ENCODE peak calls at places on chromosomes 5 and 9, in eight cellular contexts. I is lower leg skin, W is A549, U is hepatocyte, G is fibroblast of lung, X is BJ, N is testis, R is body of pancreas. L is an unnamed sample.
A peak's percentile ranks its signal among the peaks of the same experiment; 100 is the strongest.

GRCh38 chr9:82124090-82124489 is 135.5 kb downstream of the SPATA31D1 start:
- DNase-seq in N (no peak), U (no peak), R (no peak), X (peak; percentile 76), W (no peak), I (no peak), G (peak; percentile 47), L (peak; percentile 22)

GRCh38 chr9:136441681-136442245 is 2.1 kb upstream of the INPP5E start:
- DNase-seq in X (no peak), G (no peak), I (no peak), R (no peak), N (no peak), U (no peak), W (no peak), L (no peak)

GRCh38 chr5:115109840-115110239 is 59.9 kb downstream of the TRIM36 start:
- DNase-seq in I (no peak), R (no peak), U (no peak), X (no peak), W (no peak), N (no peak), G (no peak), L (no peak)

GRCh38 chr5:74647096-74647495 is 6.6 kb upstream of the ENC1 start:
- DNase-seq in X (no peak), N (no peak), R (no peak), W (no peak), G (no peak), I (no peak), U (no peak), L (no peak)

GRCh38 chr9:94082956-94083355 is 1.3 kb upstream of the PTPDC1 start:
- DNase-seq in X (no peak), R (no peak), W (no peak), G (peak; percentile 24), N (no peak), I (no peak), U (no peak), L (no peak)

GRCh38 chr9:13993482-13994267 is 320.3 kb downstream of the NFIB start:
- DNase-seq in W (no peak), R (no peak), X (no peak), I (no peak), N (no peak), U (no peak), G (no peak), L (no peak)

GRCh38 chr9:129176786-129177442 is 1.1 kb downstream of the IER5L start:
- DNase-seq in X (no peak), N (peak; percentile 49), I (no peak), G (peak; percentile 39), W (peak; percentile 59), R (peak; percentile 50), U (peak; percentile 57), L (no peak)

GRCh38 chr9:111597852-111598729 is 1.4 kb downstream of the PTGR1 start:
- DNase-seq in W (peak; percentile 78), U (peak; percentile 83), G (peak; percentile 74), I (peak; percentile 33), R (peak; percentile 73), N (peak; percentile 73), X (peak; percentile 19), L (no peak)

GRCh38 chr5:133086366-133086875 is 34.6 kb downstream of the HSPA4 start:
- DNase-seq in X (no peak), W (no peak), U (no peak), R (no peak), I (no peak), G (no peak), N (no peak), L (no peak)

GRCh38 chr5:149656576-149657182 is 73.4 kb upstream of the PPARGC1B start:
- DNase-seq in I (no peak), G (no peak), W (peak; percentile 43), N (peak; percentile 55), X (no peak), R (no peak), U (peak; percentile 44), L (no peak)
- TF ChIP-seq CTCF in I (no peak), G (peak; percentile 60), W (peak; percentile 34), N (peak; percentile 59), X (peak; percentile 55), R (peak; percentile 37), U (peak; percentile 57), L (peak; percentile 72)

GRCh38 chr5:150670275-150670960 is 9.4 kb downstream of the MYOZ3 start:
- DNase-seq in I (no peak), N (no peak), G (no peak), U (no peak), W (no peak), R (no peak), X (no peak), L (no peak)
- H3K4me3 ChIP-seq in I (no peak overlapping the region), N (no peak overlapping the region), G (no peak overlapping the region), U (no peak overlapping the region), W (no peak overlapping the region), R (no peak overlapping the region), X (no peak overlapping the region), L (no peak overlapping the region)

GRCh38 chr5:131814990-131815389 is 18.2 kb upstream of the FNIP1 start:
- DNase-seq in R (no peak), G (peak; percentile 72), X (peak; percentile 34), U (peak; percentile 55), N (no peak), I (no peak), W (peak; percentile 55), L (peak; percentile 60)

GRCh38 chr5:131812371-131813160 is 15.7 kb upstream of the FNIP1 start:
- DNase-seq in R (no peak), G (no peak), U (no peak), I (no peak), W (no peak), X (no peak), N (no peak), L (no peak)

DNA sequence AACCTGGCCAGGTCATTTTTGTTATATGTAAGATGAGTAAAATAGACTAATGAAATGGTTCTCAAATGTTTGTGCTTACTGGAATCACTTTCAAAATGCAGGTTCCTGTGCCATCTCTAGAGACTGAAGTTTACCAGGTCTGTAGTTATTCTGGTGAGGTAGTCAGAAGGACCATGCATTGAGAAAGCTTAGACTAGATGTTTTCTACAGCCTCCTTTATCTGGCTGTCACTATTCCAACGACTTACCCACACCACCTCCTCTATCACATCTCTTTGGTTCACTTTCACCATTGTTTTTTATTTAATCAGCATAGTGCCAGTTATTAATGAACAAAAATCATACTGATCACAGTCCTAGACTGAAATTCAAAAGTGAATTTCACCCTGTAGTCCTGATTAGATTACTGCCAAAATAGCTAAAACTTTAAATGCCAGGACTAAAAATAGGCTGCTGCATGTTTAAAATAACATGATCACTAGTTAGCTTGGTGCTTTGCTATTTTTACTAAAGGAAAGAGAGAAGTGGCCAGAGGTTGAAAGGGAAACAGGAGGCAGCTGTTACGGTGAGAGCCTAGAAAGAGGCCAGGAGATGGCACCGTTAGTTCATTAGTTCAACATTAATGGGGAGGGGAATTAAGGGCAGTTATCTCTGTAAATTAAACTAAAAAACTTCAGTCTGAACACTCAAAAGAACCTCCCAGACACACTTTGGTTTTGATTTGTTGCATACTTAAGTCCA is 13.9 kb upstream of the FNIP1 start:
- DNase-seq in N (no peak), U (peak; percentile 26), W (peak; percentile 11), R (no peak), I (no peak), X (no peak), G (peak; percentile 34), L (no peak)
- TF ChIP-seq CTCF in N (no peak), U (peak; percentile 28), W (peak; percentile 30), R (peak; percentile 21), I (no peak), X (peak; percentile 9), G (peak; percentile 20), L (peak; percentile 40)

GRCh38 chr5:87119588-87119987 is 148.1 kb upstream of the RASA1 start:
- DNase-seq in N (no peak), R (no peak), I (no peak), W (no peak), G (no peak), U (no peak), X (no peak), L (no peak)

GRCh38 chr5:87120518-87121314 is 147.0 kb upstream of the RASA1 start:
- DNase-seq in U (no peak), G (peak; percentile 74), W (peak; percentile 24), R (no peak), X (peak; percentile 74), N (no peak), I (no peak), L (peak; percentile 38)

GRCh38 chr5:87125796-87126195 is 141.9 kb upstream of the RASA1 start:
- DNase-seq in G (no peak), I (no peak), W (no peak), N (no peak), X (no peak), R (no peak), U (no peak), L (no peak)

GRCh38 chr5:87122171-87122977 is 145.3 kb upstream of the RASA1 start:
- DNase-seq in W (no peak), G (no peak), N (no peak), R (no peak), I (no peak), X (no peak), U (no peak), L (no peak)

GRCh38 chr5:87121315-87122170 is 146.1 kb upstream of the RASA1 start:
- DNase-seq in G (peak; percentile 87), I (no peak), X (peak; percentile 62), N (no peak), U (no peak), R (no peak), W (peak; percentile 46), L (peak; percentile 72)
- H3K4me3 ChIP-seq in G (no peak overlapping the region), I (no peak overlapping the region), X (no peak overlapping the region), N (no peak overlapping the region), U (no peak overlapping the region), R (no peak overlapping the region), W (no peak overlapping the region), L (no peak overlapping the region)

DNA sequence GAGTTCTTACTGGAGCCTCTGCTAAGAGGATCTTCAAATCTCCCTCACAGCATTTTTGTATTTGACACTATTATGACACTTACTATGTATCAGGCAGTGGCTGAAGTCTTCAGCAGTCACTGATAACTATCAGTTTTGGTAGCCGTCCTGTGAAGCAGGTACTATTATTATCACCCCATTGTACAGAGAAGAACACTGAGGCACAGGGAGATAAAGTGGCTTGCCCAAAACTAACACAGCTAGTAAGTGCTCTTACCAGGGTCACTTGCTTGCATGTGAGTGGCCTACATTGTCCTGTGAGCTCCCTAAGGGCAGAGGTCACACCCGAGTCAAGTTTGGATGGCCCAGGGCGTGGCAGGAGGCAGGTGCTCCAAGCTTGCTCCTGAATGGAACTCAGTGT is 16.8 kb downstream of the GABBR2 start:
- DNase-seq in W (no peak), N (no peak), U (no peak), G (no peak), X (no peak), R (no peak), I (no peak), L (no peak)
- TF ChIP-seq CTCF in W (no peak), N (no peak), U (no peak), G (no peak), X (no peak), R (no peak), I (no peak), L (no peak)

DNA sequence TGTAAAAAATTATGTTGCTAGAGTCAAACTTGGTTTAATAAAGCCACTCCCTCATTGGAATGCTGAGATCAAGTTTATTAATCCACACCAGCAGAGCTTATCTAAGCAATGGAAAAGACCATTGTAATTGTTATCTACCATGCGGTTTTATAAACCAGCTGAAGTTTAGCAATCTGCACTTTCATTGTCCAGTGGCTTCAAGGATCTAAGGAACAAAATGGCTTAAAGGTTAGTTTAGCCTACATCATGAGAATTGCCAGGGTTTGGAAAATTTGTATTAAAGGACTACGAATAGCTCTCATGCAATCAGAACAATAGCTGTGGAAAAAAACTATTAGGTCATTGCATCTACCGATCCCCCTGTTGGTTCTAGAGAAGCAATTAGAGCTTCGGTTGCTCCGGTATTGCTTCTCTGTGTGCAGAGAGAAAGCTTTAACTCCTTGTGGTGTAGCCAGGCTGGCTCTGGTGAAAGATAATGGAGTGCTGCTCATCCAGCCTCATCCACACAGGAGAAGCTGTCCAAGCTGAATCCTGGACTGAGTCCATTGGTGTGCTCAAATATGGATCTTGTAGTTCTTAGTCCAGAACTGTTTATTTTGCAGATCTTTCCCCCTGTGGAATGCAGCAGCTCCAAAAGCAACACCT is 86.3 kb upstream of the SLC12A2 start:
- DNase-seq in G (no peak), R (no peak), N (peak; percentile 32), X (no peak), I (no peak), W (no peak), U (no peak), L (peak; percentile 56)
- H3K4me3 ChIP-seq in G (no peak overlapping the region), R (no peak overlapping the region), N (no peak overlapping the region), X (no peak overlapping the region), I (no peak overlapping the region), W (no peak overlapping the region), U (no peak overlapping the region), L (no peak overlapping the region)